ENCODE peak calls at places on chromosomes 12 and 14, in five cellular contexts. U is cardiac muscle cell; V is dorsolateral prefrontal cortex; D is CD4-positive, alpha-beta T cell; G is endothelial cell. P is an unnamed sample.

GRCh38 chr12:13347241-13348043 is 150.9 kb downstream of the EMP1 start:
- DNase-seq in U (peak; percentile 45), D (no peak), G (no peak), V (peak; percentile 81), P (peak; percentile 5)

GRCh38 chr12:53200458-53201169 is 6.4 kb downstream of the ITGB7 start:
- DNase-seq in V (no peak), G (no peak), U (no peak), D (no peak), P (no peak)

GRCh38 chr12:34339922-34340321 is 317.6 kb downstream of the ALG10 start:
- DNase-seq in V (no peak), G (no peak), D (no peak), U (no peak), P (no peak)

GRCh38 chr14:67186789-67187188 is 2.5 kb upstream of the GARIN2 start:
- DNase-seq in U (no peak), G (no peak), D (no peak), V (no peak), P (no peak)

GRCh38 chr12:53563452-53563851 is 56.2 kb upstream of the NPFF start:
- DNase-seq in U (no peak), D (no peak), G (no peak), V (no peak), P (no peak)

GRCh38 chr12:119479121-119479561 is 114.4 kb upstream of the TMEM233 start:
- DNase-seq in U (no peak), V (peak; percentile 54), D (no peak), G (no peak), P (no peak)

GRCh38 chr12:113119980-113120669 is 15.4 kb downstream of the RASAL1 start:
- DNase-seq in V (no peak), D (no peak), G (peak; percentile 22), U (no peak), P (no peak)

GRCh38 chr14:51546099-51546498 is 105.6 kb upstream of the FRMD6 start:
- DNase-seq in U (no peak), D (no peak), G (no peak), V (no peak), P (no peak)

GRCh38 chr14:100107236-100107635 is 42.0 kb downstream of the EVL start:
- DNase-seq in V (no peak), D (no peak), G (no peak), U (no peak), P (no peak)

GRCh38 chr12:67512061-67512460 is 136.5 kb upstream of the DYRK2 start:
- DNase-seq in V (no peak), U (peak; percentile 16), G (no peak), D (no peak), P (peak; percentile 27)

GRCh38 chr12:29242921-29243431 is 93.9 kb downstream of the FAR2 start:
- DNase-seq in U (no peak), V (no peak), D (no peak), G (no peak), P (no peak)

GRCh38 chr14:87233266-87233665 is 759.7 kb downstream of the GALC start:
- DNase-seq in V (no peak), U (no peak), D (no peak), G (no peak), P (no peak)

GRCh38 chr14:105843444-105844046 is 317.2 kb downstream of the TMEM121 start:
- DNase-seq in D (no peak), G (no peak), U (no peak), V (no peak), P (no peak)

GRCh38 chr12:119578112-119578511 is 15.5 kb upstream of the TMEM233 start:
- DNase-seq in G (no peak), V (peak; percentile 49), D (no peak), U (peak; percentile 13), P (no peak)

GRCh38 chr12:20508362-20508761 is 140.0 kb downstream of the PDE3A start:
- DNase-seq in U (peak; percentile 70), V (no peak), G (no peak), D (no peak), P (no peak)

GRCh38 chr12:107490000-107490399 is 195.6 kb upstream of the PWP1 start:
- DNase-seq in V (no peak), D (no peak), U (no peak), G (no peak), P (no peak)

GRCh38 chr12:4526923-4527546 is 11.7 kb upstream of the RAD51AP1 start:
- DNase-seq in D (no peak), G (no peak), V (no peak), U (peak; percentile 30), P (no peak)

GRCh38 chr12:57446292-57446960 is 8.7 kb upstream of the INHBE start:
- DNase-seq in V (no peak), D (no peak), G (no peak), U (no peak), P (no peak)

GRCh38 chr14:101111620-101112290 is 208.2 kb upstream of the RTL1 start:
- DNase-seq in D (no peak), U (no peak), G (no peak), V (no peak), P (no peak)

GRCh38 chr12:873954-874353 is 75.5 kb downstream of the RAD52 start:
- DNase-seq in V (no peak), G (no peak), U (no peak), D (no peak), P (no peak)

GRCh38 chr12:71371132-71371531 is 68.5 kb upstream of the LGR5 start:
- DNase-seq in G (no peak), D (no peak), U (peak; percentile 50), V (no peak), P (no peak)
- TF ChIP-seq CTCF in G (no peak), D (no peak), U (peak; percentile 23), V (peak; percentile 26), P (no peak)

GRCh38 chr14:50311974-50312733 is at the start of the genes DMAC2L and L2HGDH:
- DNase-seq in U (peak; percentile 95), D (peak; percentile 77), V (peak; percentile 96), G (peak; percentile 93), P (peak; percentile 65)
- TF ChIP-seq CTCF in U (no peak), D (no peak), V (peak; percentile 55), G (peak; percentile 26), P (no peak)

GRCh38 chr12:111211910-111212757 is 156.8 kb downstream of the PHETA1 start:
- DNase-seq in V (no peak), U (no peak), G (peak; percentile 51), D (no peak), P (no peak)
- TF ChIP-seq CTCF in V (no peak), U (no peak), G (no peak), D (no peak), P (no peak)

DNA sequence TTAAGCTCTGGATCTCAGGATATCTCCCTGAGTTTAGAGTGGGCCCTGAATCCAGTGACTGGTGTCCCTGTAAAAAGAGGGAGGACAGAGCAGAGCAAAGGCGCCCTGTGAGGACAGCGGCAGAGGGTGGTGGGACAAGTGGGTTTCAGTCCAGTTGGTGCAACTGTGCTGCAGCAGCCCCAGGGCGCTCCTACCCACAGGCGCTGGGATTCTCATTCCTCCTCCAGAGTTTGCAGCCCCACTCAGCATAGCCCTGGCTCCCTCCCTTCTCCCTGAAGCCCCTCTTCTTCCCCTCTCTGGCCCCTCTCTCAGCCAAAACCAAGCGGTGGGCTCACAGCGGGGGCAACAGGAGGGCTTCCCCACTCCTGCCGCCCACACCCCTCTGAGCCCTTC is 1.6 kb downstream of the TMEM179 start:
- DNase-seq in D (no peak), U (no peak), V (no peak), G (no peak), P (no peak)
- TF ChIP-seq CTCF in D (no peak), U (no peak), V (no peak), G (no peak), P (no peak)